ENCODE peak calls at places on chromosomes 2 and 18, in six cellular contexts. R, C, Z, D, K and Y are unnamed samples.

GRCh38 chr2:16330012-16330411 is 335.6 kb downstream of the CYRIA start:
- DNase-seq in R (peak), K (no peak), D (no peak), C (no peak), Z (no peak), Y (no peak)

GRCh38 chr2:188050716-188051115 is 241.0 kb upstream of the GULP1 start:
- DNase-seq in D (no peak), C (no peak), R (no peak), Z (no peak), K (no peak), Y (peak)

GRCh38 chr2:173991857-173992588 is 26.9 kb upstream of the SP3 start:
- DNase-seq in C (no peak), K (no peak), D (no peak), R (no peak), Z (peak), Y (no peak)

GRCh38 chr2:95032341-95032740 is 6.8 kb downstream of the MAL start:
- DNase-seq in D (no peak), K (no peak), Z (no peak), C (no peak), R (no peak), Y (no peak)

GRCh38 chr2:233440714-233441113 is 86.4 kb downstream of the DGKD start:
- DNase-seq in C (no peak), D (no peak), Z (no peak), K (no peak), R (no peak), Y (no peak)

GRCh38 chr2:223075301-223076270 is 23.6 kb downstream of the KCNE4 start:
- DNase-seq in K (no peak), R (no peak), D (no peak), Z (no peak), C (no peak), Y (no peak)

GRCh38 chr2:197236816-197237215 is 73.8 kb downstream of the ANKRD44 start:
- DNase-seq in Z (no peak), K (no peak), D (no peak), R (no peak), C (no peak), Y (no peak)

GRCh38 chr2:200615247-200615646 is 29.4 kb downstream of the AOX1 start:
- DNase-seq in R (peak), C (no peak), D (no peak), K (no peak), Z (no peak), Y (no peak)

GRCh38 chr18:13553449-13553848 is 172.9 kb downstream of the FAM210A start:
- DNase-seq in K (no peak), C (no peak), R (no peak), D (no peak), Z (no peak), Y (no peak)

GRCh38 chr18:10659000-10659399 is 133.2 kb downstream of the NAPG start:
- DNase-seq in D (no peak), C (no peak), K (no peak), Z (no peak), R (no peak), Y (no peak)

GRCh38 chr18:48539406-48540328 is 836 bp downstream of the CTIF start:
- DNase-seq in D (peak), K (no peak), C (no peak), Z (peak), R (no peak), Y (no peak)

GRCh38 chr18:69689081-69689759 is 258.5 kb downstream of the CD226 start:
- DNase-seq in Z (no peak), D (no peak), R (no peak), K (no peak), C (no peak), Y (no peak)

GRCh38 chr2:60958800-60959199 is 58.7 kb upstream of the PEX13 start:
- DNase-seq in C (no peak), D (no peak), K (no peak), R (no peak), Z (no peak), Y (no peak)

GRCh38 chr2:22697054-22697453 is 687.9 kb upstream of the KLHL29 start:
- DNase-seq in Z (no peak), C (no peak), K (no peak), R (no peak), D (no peak), Y (no peak)

GRCh38 chr2:13135856-13136255 is 419.1 kb downstream of the TRIB2 start:
- DNase-seq in D (no peak), Z (no peak), R (no peak), C (no peak), K (no peak), Y (no peak)

GRCh38 chr18:79156330-79156729 is 87.1 kb downstream of the ATP9B start:
- DNase-seq in K (no peak), R (no peak), C (no peak), D (no peak), Z (no peak), Y (no peak)

GRCh38 chr2:74507926-74508520 is 528 bp upstream of the PCGF1 start:
- DNase-seq in D (peak), R (no peak), K (no peak), C (no peak), Z (peak), Y (peak)

GRCh38 chr18:72235422-72235821 is 308.7 kb downstream of the CBLN2 start:
- DNase-seq in D (no peak), R (no peak), K (no peak), Z (no peak), C (no peak), Y (peak)

GRCh38 chr2:200302940-200303727 is 3.4 kb upstream of the SPATS2L start:
- DNase-seq in K (no peak), D (no peak), R (peak), C (peak), Z (no peak), Y (no peak)

GRCh38 chr2:20398956-20399567 is 47.8 kb upstream of the RHOB start:
- DNase-seq in K (no peak), Z (no peak), D (no peak), R (no peak), C (no peak), Y (no peak)

GRCh38 chr2:61493523-61493942 is 22.6 kb upstream of the USP34 start:
- DNase-seq in R (no peak), K (no peak), Z (peak), C (no peak), D (no peak), Y (peak)

GRCh38 chr18:35905436-35905835 is 67.0 kb upstream of the RMP24 start:
- DNase-seq in R (no peak), D (no peak), K (no peak), Z (no peak), C (no peak), Y (peak)

GRCh38 chr18:67385455-67385854 is 131.1 kb downstream of the DSEL start:
- DNase-seq in K (no peak), R (peak), D (no peak), C (no peak), Z (no peak), Y (no peak)

GRCh38 chr2:52879561-52879960 is 888.0 kb upstream of the CHAC2 start:
- DNase-seq in Z (no peak), D (no peak), K (no peak), R (no peak), C (no peak), Y (no peak)

GRCh38 chr18:1475867-1476266 is 571.2 kb downstream of the ADCYAP1 start:
- DNase-seq in R (no peak), D (no peak), Z (no peak), K (no peak), C (no peak), Y (no peak)

GRCh38 chr2:206642075-206643025 is at the start of gene FAM237A:
- DNase-seq in R (peak), K (no peak), C (peak), Z (peak), D (peak), Y (peak)

GRCh38 chr2:45543257-45543656 is 67.8 kb downstream of the SRBD1 start:
- DNase-seq in D (no peak), C (no peak), Z (no peak), R (no peak), K (no peak), Y (no peak)

GRCh38 chr2:120421126-120421829 is 75.3 kb downstream of the INHBB start:
- DNase-seq in C (no peak), D (no peak), Z (no peak), R (no peak), K (no peak), Y (no peak)

GRCh38 chr2:53058526-53058925 is 709.1 kb upstream of the CHAC2 start:
- DNase-seq in Z (no peak), D (no peak), C (no peak), R (no peak), K (no peak), Y (peak)

GRCh38 chr2:239190346-239190745 is 210.5 kb downstream of the HDAC4 start:
- DNase-seq in Z (no peak), C (no peak), R (no peak), K (no peak), D (no peak), Y (no peak)

GRCh38 chr2:223725494-223725893 is 111.9 kb downstream of the AP1S3 start:
- DNase-seq in Z (peak), C (peak), D (peak), R (peak), K (no peak), Y (peak)

GRCh38 chr18:54877076-54877475 is 48.8 kb downstream of the RAB27B start:
- DNase-seq in D (no peak), C (no peak), K (no peak), Z (no peak), R (no peak), Y (no peak)

GRCh38 chr18:62828852-62829251 is 113.5 kb downstream of the PHLPP1 start:
- DNase-seq in K (no peak), Z (no peak), R (no peak), C (no peak), D (no peak), Y (no peak)

GRCh38 chr2:3493610-3493997 is 25.7 kb downstream of the ADI1 start:
- DNase-seq in C (no peak), Z (peak), K (no peak), R (peak), D (peak), Y (no peak)

GRCh38 chr2:120245520-120245835 is 7.2 kb upstream of the RALB start:
- DNase-seq in D (no peak), Z (no peak), R (peak), K (no peak), C (no peak), Y (peak)

GRCh38 chr2:241822264-241822623 is 13.3 kb downstream of the NEU4 start:
- DNase-seq in K (no peak), Z (no peak), R (no peak), C (no peak), D (no peak), Y (no peak)

GRCh38 chr2:209556354-209556961 is 132.6 kb downstream of the MAP2 start:
- DNase-seq in Z (peak), D (no peak), K (no peak), C (peak), R (peak), Y (peak)

GRCh38 chr2:53827398-53828175 is 32.2 kb downstream of the GPR75 start:
- DNase-seq in R (no peak), Z (no peak), D (no peak), K (no peak), C (no peak), Y (no peak)

GRCh38 chr18:5132987-5133386 is 64.1 kb downstream of the AKAIN1 start:
- DNase-seq in Z (no peak), C (no peak), R (no peak), D (no peak), K (no peak), Y (no peak)

DNA sequence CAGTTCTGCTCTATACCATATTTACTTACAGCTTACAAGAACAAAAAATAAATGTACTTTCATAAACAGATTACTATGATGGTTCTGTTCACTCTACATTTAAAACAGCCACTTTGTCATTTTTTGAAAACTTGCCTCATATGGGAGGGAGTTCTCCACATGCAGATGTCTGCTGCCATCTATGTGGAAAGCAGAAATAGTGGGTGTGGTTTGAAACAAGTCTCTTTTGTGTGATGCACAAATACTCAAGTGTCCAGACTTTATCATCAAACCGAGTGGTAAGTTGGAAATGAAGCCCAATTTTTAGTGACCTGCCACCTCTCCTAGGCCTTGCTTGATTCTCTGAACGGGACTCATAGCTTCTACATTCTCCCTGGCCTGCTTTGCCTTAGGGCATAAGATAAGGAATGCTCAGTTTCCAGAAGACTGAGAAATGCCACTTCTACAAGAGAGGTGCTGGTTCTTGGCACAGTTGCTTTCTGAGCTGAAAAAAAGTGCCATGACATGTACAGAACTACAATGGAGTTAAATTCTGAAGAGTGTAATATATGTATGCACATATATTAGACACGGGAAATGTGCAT is 221.1 kb downstream of the SLC8A1 start:
- DNase-seq in C (no peak), D (no peak), K (no peak), R (no peak), Z (no peak), Y (no peak)
- TF ChIP-seq JUND in C (no peak), D (no peak), K (no peak), R (no peak), Z (no peak), Y (no peak)

DNA sequence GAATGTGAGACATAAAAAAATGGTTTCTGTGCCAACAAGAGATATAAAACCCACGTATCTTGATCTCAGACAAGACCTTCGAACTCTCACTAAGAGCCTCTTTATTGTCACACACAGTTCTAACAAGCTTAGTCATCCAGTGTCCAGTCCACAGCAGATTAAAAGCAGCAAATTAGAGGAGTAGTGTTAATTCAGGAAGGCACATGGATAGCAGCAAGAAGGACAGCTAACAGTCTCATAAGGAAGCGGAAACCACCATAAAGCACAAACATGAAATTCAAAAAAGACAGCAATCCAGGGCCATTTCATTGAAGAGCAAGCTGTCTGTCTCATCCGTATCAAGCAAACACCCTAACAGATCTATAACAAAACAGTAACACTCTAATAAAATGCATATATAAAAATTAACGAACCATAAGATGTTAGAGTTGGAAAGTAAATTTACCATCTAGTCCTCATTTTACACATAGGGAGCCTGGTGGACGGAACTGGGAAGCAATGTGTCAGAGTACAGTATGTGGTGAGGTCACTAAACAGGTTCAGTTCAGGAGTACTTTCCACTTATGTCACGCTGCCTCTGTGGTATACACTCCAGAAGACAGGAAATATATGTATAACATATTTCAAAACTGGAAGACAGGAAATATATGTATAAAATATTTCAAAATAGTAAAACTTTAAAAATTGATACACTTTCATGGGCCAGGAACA is 18.3 kb downstream of the AAK1 start:
- DNase-seq in Z (no peak), D (peak), R (peak), C (no peak), K (no peak), Y (no peak)
- TF ChIP-seq JUND in Z (no peak), D (peak), R (no peak), C (no peak), K (no peak), Y (no peak)

GRCh38 chr18:7464245-7464966 is 102.7 kb upstream of the PTPRM start:
- DNase-seq in K (no peak), D (no peak), Z (no peak), C (no peak), R (no peak), Y (peak)

GRCh38 chr18:7466190-7466589 is 100.9 kb upstream of the PTPRM start:
- DNase-seq in K (no peak), C (no peak), Z (no peak), D (no peak), R (no peak), Y (no peak)

GRCh38 chr18:7470503-7470902 is 96.6 kb upstream of the PTPRM start:
- DNase-seq in C (no peak), Z (no peak), D (no peak), K (no peak), R (no peak), Y (no peak)

GRCh38 chr18:7467708-7468466 is 99.2 kb upstream of the PTPRM start:
- DNase-seq in Z (no peak), K (no peak), C (no peak), R (peak), D (peak), Y (no peak)
- TF ChIP-seq JUND in Z (no peak), K (no peak), C (no peak), R (no peak), D (no peak), Y (no peak)

DNA sequence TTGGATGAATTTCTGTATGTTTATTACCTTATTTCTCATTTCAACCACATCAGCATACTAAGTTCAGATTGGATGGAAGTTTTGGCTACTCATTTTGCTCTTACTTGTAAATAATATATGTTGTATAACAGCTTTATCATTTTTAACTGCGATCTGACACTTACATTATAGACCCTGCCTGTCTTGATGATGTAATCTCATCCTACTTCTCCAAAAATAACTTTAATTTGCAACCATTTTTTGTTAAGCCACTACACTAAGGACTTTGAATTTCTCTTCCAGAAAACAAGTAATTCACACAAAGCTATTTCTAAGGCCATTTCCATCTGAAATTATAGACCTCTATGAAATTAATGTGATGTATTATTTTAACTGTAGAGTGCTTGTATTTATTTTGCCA is 240.7 kb downstream of the WDR7 start:
- DNase-seq in Z (no peak), D (no peak), C (no peak), R (no peak), K (no peak), Y (no peak)
- TF ChIP-seq JUND in Z (no peak), D (no peak), C (no peak), R (no peak), K (no peak), Y (no peak)

GRCh38 chr18:74370163-74370562 is 54.5 kb downstream of the C18orf63 start:
- DNase-seq in R (no peak), K (no peak), C (no peak), Z (no peak), D (no peak), Y (no peak)

GRCh38 chr18:74373428-74373827 is 57.8 kb downstream of the C18orf63 start:
- DNase-seq in D (no peak), K (no peak), C (no peak), R (no peak), Z (no peak), Y (no peak)

GRCh38 chr18:74367905-74368304 is 52.3 kb downstream of the C18orf63 start:
- DNase-seq in K (no peak), R (no peak), D (no peak), C (no peak), Z (no peak), Y (no peak)

GRCh38 chr18:74368901-74369705 is 53.5 kb downstream of the C18orf63 start:
- DNase-seq in R (peak), K (no peak), Z (no peak), C (no peak), D (no peak), Y (no peak)
- TF ChIP-seq JUND in R (no peak), K (no peak), Z (no peak), C (no peak), D (no peak), Y (no peak)

GRCh38 chr2:136025057-136025973 is 39.9 kb upstream of the DARS1 start:
- DNase-seq in K (no peak), R (no peak), Z (peak), D (peak), C (peak), Y (no peak)
- TF ChIP-seq JUND in K (no peak), R (no peak), Z (no peak), D (no peak), C (no peak), Y (no peak)

GRCh38 chr2:47904903-47905453 is 1.3 kb downstream of the FBXO11 start:
- DNase-seq in D (peak), R (peak), C (no peak), K (no peak), Z (peak), Y (no peak)
- TF ChIP-seq JUND in D (no peak), R (no peak), C (no peak), K (no peak), Z (no peak), Y (no peak)

DNA sequence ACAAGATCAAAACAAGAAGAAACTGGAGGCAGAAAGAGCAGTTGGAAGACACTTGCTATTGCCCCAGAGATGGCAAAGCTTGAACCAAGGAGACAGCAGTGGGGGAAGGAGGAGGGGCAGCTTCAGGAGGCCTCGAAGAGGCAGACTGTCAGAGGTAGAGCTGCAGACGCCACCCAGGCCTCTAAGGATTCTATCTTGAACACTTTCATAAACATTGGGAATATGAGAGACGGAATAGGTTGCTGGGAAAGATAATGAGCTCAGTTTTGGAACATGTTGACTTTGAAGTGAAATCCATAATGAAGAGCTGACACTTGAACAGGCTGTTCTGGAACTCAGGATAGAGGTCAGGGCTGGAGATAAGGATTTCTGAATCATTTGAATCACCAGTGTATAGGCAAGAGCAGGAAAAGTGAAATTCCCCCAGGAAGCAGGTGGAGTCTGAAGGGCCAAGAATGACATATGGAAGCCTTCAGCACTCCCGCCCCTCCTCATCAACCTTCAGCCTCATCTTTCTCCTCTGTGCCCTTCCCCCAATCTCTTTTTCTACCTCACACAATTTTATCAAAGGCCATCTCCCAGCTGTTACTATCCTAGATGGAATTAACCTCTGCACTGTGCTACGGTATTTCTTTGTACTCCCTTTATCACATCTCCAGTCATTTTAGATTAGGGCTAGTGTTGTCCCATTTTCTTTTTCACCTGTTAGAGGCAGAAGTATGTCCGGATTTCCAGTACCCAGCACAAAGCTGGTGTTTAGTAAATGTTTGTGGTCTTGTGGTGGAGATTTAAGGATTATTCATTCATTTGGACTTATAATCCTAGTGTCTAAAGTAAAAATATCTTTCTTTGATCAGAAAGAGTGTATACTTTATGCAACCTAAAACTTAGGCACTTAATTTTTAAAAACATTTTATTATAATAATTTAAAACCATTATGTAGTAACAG is 47.5 kb upstream of the RTN4 start:
- DNase-seq in K (no peak), D (peak), R (no peak), Z (no peak), C (no peak), Y (no peak)
- TF ChIP-seq JUND in K (no peak), D (peak), R (no peak), Z (no peak), C (no peak), Y (no peak)

GRCh38 chr2:190849774-190850173 is 30.8 kb upstream of the GLS start:
- DNase-seq in K (no peak), D (no peak), Z (no peak), C (no peak), R (no peak), Y (no peak)
- TF ChIP-seq JUND in K (no peak), D (no peak), Z (peak), C (no peak), R (no peak), Y (no peak)